ENCODE peak calls at places on chromosomes 5 and 9, in seven cellular contexts. One of them, this sample, is unnamed. For H3K9me2, the result is how much of the 10 kb centered on the place peaks cover.

GRCh38 chr5:172695431-172696054 is 54.5 kb downstream of the NEURL1B start:
- DNase-seq in GM23338: no peak
- DNase-seq in GM23248: no peak
- DNase-seq in hepatocyte: no peak
- DNase-seq in Karpas-422: no peak
- DNase-seq in HCT116: no peak
- DNase-seq in PC-3: no peak
- DNase-seq in this sample: no peak

GRCh38 chr5:113608113-113608551 is 94.6 kb downstream of the YTHDC2 start:
- DNase-seq in GM23338: no peak
- DNase-seq in GM23248: peak
- DNase-seq in hepatocyte: no peak
- DNase-seq in Karpas-422: no peak
- DNase-seq in HCT116: no peak
- DNase-seq in PC-3: peak
- DNase-seq in this sample: no peak

GRCh38 chr5:61139094-61139873 is 23.0 kb downstream of the SMIM15 start:
- DNase-seq in GM23338: peak
- DNase-seq in GM23248: peak
- DNase-seq in hepatocyte: no peak
- DNase-seq in Karpas-422: peak
- DNase-seq in HCT116: no peak
- DNase-seq in PC-3: peak
- DNase-seq in this sample: no peak

GRCh38 chr9:137273616-137274320 is 3.8 kb upstream of the TOR4A start:
- DNase-seq in GM23338: no peak
- DNase-seq in GM23248: no peak
- DNase-seq in hepatocyte: no peak
- DNase-seq in Karpas-422: peak
- DNase-seq in HCT116: no peak
- DNase-seq in PC-3: no peak
- DNase-seq in this sample: peak

GRCh38 chr5:150618588-150619281 is 21.7 kb upstream of the SYNPO start:
- DNase-seq in GM23338: no peak
- DNase-seq in GM23248: no peak
- DNase-seq in hepatocyte: no peak
- DNase-seq in Karpas-422: no peak
- DNase-seq in HCT116: no peak
- DNase-seq in PC-3: no peak
- DNase-seq in this sample: no peak

GRCh38 chr5:132387649-132388117 is 18.2 kb downstream of the SLC22A5 start:
- DNase-seq in GM23338: no peak
- DNase-seq in GM23248: peak
- DNase-seq in hepatocyte: peak
- DNase-seq in Karpas-422: no peak
- DNase-seq in HCT116: peak
- DNase-seq in PC-3: peak
- DNase-seq in this sample: no peak

GRCh38 chr5:168047669-168048111 is 243.8 kb upstream of the WWC1 start:
- DNase-seq in GM23338: peak
- DNase-seq in GM23248: peak
- DNase-seq in hepatocyte: no peak
- DNase-seq in Karpas-422: peak
- DNase-seq in HCT116: no peak
- DNase-seq in PC-3: no peak
- DNase-seq in this sample: no peak

GRCh38 chr5:170597109-170597741 is 93.4 kb downstream of the KCNIP1 start:
- DNase-seq in GM23338: no peak
- DNase-seq in GM23248: peak
- DNase-seq in hepatocyte: peak
- DNase-seq in Karpas-422: no peak
- DNase-seq in HCT116: no peak
- DNase-seq in PC-3: peak
- DNase-seq in this sample: no peak

GRCh38 chr5:39518516-39518915 is 93.7 kb upstream of the DAB2 start:
- DNase-seq in GM23338: peak
- DNase-seq in GM23248: peak
- DNase-seq in hepatocyte: no peak
- DNase-seq in Karpas-422: no peak
- DNase-seq in HCT116: no peak
- DNase-seq in PC-3: peak
- DNase-seq in this sample: no peak

GRCh38 chr5:97101189-97101910 is 41.1 kb downstream of the LIX1 start:
- DNase-seq in GM23338: peak
- DNase-seq in GM23248: no peak
- DNase-seq in hepatocyte: peak
- DNase-seq in Karpas-422: no peak
- DNase-seq in HCT116: no peak
- DNase-seq in PC-3: no peak
- DNase-seq in this sample: no peak

GRCh38 chr9:129938291-129938979 is 103.2 kb downstream of the USP20 start:
- DNase-seq in GM23338: peak
- DNase-seq in GM23248: peak
- DNase-seq in hepatocyte: no peak
- DNase-seq in Karpas-422: no peak
- DNase-seq in HCT116: no peak
- DNase-seq in PC-3: peak
- DNase-seq in this sample: no peak

GRCh38 chr5:18745591-18745987 is 1111.3 kb downstream of the TAF11L14 start:
- DNase-seq in GM23338: no peak
- DNase-seq in GM23248: no peak
- DNase-seq in hepatocyte: no peak
- DNase-seq in Karpas-422: peak
- DNase-seq in HCT116: no peak
- DNase-seq in PC-3: peak
- DNase-seq in this sample: peak

GRCh38 chr5:125281662-125282061 is 535.2 kb upstream of the ZNF608 start:
- DNase-seq in GM23338: no peak
- DNase-seq in GM23248: no peak
- DNase-seq in hepatocyte: no peak
- DNase-seq in Karpas-422: no peak
- DNase-seq in HCT116: no peak
- DNase-seq in PC-3: no peak
- DNase-seq in this sample: no peak

GRCh38 chr5:143056331-143056689 is 286.1 kb downstream of the ARHGAP26 start:
- DNase-seq in GM23338: no peak
- DNase-seq in GM23248: peak
- DNase-seq in hepatocyte: no peak
- DNase-seq in Karpas-422: no peak
- DNase-seq in HCT116: no peak
- DNase-seq in PC-3: no peak
- DNase-seq in this sample: no peak

GRCh38 chr5:43110606-43111170 is 10.0 kb upstream of the ZNF131 start:
- DNase-seq in GM23338: peak
- DNase-seq in GM23248: no peak
- DNase-seq in hepatocyte: peak
- DNase-seq in Karpas-422: peak
- DNase-seq in HCT116: peak
- DNase-seq in PC-3: peak
- DNase-seq in this sample: peak

GRCh38 chr9:135366104-135366503 is 113.5 kb upstream of the PPP1R26 start:
- DNase-seq in GM23338: no peak
- DNase-seq in GM23248: no peak
- DNase-seq in hepatocyte: no peak
- DNase-seq in Karpas-422: no peak
- DNase-seq in HCT116: no peak
- DNase-seq in PC-3: no peak
- DNase-seq in this sample: no peak

GRCh38 chr9:15219511-15219910 is 87.5 kb downstream of the TTC39B start:
- DNase-seq in GM23338: no peak
- DNase-seq in GM23248: no peak
- DNase-seq in hepatocyte: no peak
- DNase-seq in Karpas-422: no peak
- DNase-seq in HCT116: no peak
- DNase-seq in PC-3: no peak
- DNase-seq in this sample: no peak

GRCh38 chr5:109275919-109276318 is 133.9 kb downstream of the PJA2 start:
- DNase-seq in GM23338: no peak
- DNase-seq in GM23248: no peak
- DNase-seq in hepatocyte: no peak
- DNase-seq in Karpas-422: no peak
- DNase-seq in HCT116: no peak
- DNase-seq in PC-3: no peak
- DNase-seq in this sample: no peak

GRCh38 chr5:65927497-65928340 is 1.3 kb downstream of the ERBIN start:
- DNase-seq in GM23338: peak
- DNase-seq in GM23248: peak
- DNase-seq in hepatocyte: peak
- DNase-seq in Karpas-422: peak
- DNase-seq in HCT116: no peak
- DNase-seq in PC-3: peak
- DNase-seq in this sample: peak

GRCh38 chr9:120942186-120943001 is 15.8 kb upstream of the TRAF1 start:
- DNase-seq in GM23338: peak
- DNase-seq in GM23248: peak
- DNase-seq in hepatocyte: no peak
- DNase-seq in Karpas-422: no peak
- DNase-seq in HCT116: no peak
- DNase-seq in PC-3: peak
- DNase-seq in this sample: no peak

GRCh38 chr5:92504346-92504745 is 1076.7 kb downstream of the NR2F1-AS1 start:
- DNase-seq in GM23338: peak
- DNase-seq in GM23248: no peak
- DNase-seq in hepatocyte: no peak
- DNase-seq in Karpas-422: no peak
- DNase-seq in HCT116: no peak
- DNase-seq in PC-3: peak
- DNase-seq in this sample: no peak

DNA sequence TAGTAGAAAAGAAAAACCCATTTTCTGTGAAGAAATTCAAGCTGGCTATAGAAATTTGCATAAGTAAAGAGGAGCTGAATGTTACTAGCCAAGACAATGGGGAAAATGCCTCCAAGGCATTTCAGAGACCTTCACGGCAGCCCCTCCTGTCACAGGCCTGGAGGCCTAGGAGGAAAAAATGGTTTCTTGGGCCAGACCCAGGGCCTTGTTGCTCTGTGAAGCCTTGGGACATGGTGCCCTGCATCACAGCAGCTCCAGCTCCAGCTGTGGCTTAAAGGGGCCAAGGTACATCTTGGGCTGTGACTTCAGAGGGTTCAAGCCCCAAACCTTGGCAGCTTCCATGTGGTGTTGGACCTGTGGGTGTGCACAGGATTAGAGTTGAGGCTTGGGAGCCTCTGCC is 130.0 kb upstream of the DMRTA1 start:
- DNase-seq in GM23338: no peak
- DNase-seq in GM23248: no peak
- DNase-seq in hepatocyte: no peak
- DNase-seq in Karpas-422: no peak
- DNase-seq in HCT116: no peak
- DNase-seq in PC-3: no peak
- DNase-seq in this sample: no peak
- H3K9me2 ChIP-seq in GM23338: under half
- H3K9me2 ChIP-seq in GM23248: under half
- H3K9me2 ChIP-seq in hepatocyte: under half
- H3K9me2 ChIP-seq in Karpas-422: under half
- H3K9me2 ChIP-seq in HCT116: under half
- H3K9me2 ChIP-seq in PC-3: under half
- H3K9me2 ChIP-seq in this sample: under half

GRCh38 chr5:80703291-80703690 is 48.5 kb upstream of the DHFR start:
- DNase-seq in GM23338: no peak
- DNase-seq in GM23248: no peak
- DNase-seq in hepatocyte: no peak
- DNase-seq in Karpas-422: no peak
- DNase-seq in HCT116: no peak
- DNase-seq in PC-3: no peak
- DNase-seq in this sample: no peak
- H2AFZ ChIP-seq in GM23338: no peak
- H2AFZ ChIP-seq in GM23248: no peak
- H2AFZ ChIP-seq in hepatocyte: no peak
- H2AFZ ChIP-seq in Karpas-422: no peak
- H2AFZ ChIP-seq in HCT116: no peak
- H2AFZ ChIP-seq in PC-3: no peak
- H2AFZ ChIP-seq in this sample: no peak

GRCh38 chr9:127667127-127667844 is 39.5 kb upstream of the CFAP157 start:
- DNase-seq in GM23338: no peak
- DNase-seq in GM23248: no peak
- DNase-seq in hepatocyte: no peak
- DNase-seq in Karpas-422: no peak
- DNase-seq in HCT116: no peak
- DNase-seq in PC-3: no peak
- DNase-seq in this sample: no peak

GRCh38 chr9:127664678-127665507 is 41.9 kb upstream of the CFAP157 start:
- DNase-seq in GM23338: no peak
- DNase-seq in GM23248: peak
- DNase-seq in hepatocyte: peak
- DNase-seq in Karpas-422: no peak
- DNase-seq in HCT116: no peak
- DNase-seq in PC-3: no peak
- DNase-seq in this sample: no peak

GRCh38 chr9:127662617-127663016 is 44.2 kb upstream of the CFAP157 start:
- DNase-seq in GM23338: no peak
- DNase-seq in GM23248: no peak
- DNase-seq in hepatocyte: no peak
- DNase-seq in Karpas-422: peak
- DNase-seq in HCT116: no peak
- DNase-seq in PC-3: no peak
- DNase-seq in this sample: no peak

GRCh38 chr9:127664324-127664677 is 42.5 kb upstream of the CFAP157 start:
- DNase-seq in GM23338: no peak
- DNase-seq in GM23248: no peak
- DNase-seq in hepatocyte: no peak
- DNase-seq in Karpas-422: peak
- DNase-seq in HCT116: no peak
- DNase-seq in PC-3: no peak
- DNase-seq in this sample: no peak

DNA sequence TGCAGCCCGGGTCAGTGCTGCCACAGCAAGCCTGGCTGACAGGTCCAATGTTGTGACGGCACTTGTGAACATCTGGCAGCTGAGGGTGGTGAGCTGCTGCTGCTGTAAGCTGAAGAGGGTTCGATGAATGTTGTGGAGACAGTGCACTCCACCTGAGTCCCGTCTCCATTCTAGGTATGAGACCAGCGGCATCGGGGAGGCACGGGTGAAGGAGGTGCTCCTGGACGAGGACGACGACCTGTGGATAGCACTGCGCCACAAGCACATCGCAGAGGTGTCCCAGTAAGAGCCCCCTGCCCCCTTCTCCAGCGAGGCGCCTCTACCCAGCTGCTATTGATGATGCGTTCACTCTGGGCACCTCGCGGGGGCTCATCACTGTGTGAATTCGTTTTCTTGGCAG is 38.9 kb upstream of the CFAP157 start:
- DNase-seq in GM23338: no peak
- DNase-seq in GM23248: no peak
- DNase-seq in hepatocyte: no peak
- DNase-seq in Karpas-422: no peak
- DNase-seq in HCT116: no peak
- DNase-seq in PC-3: no peak
- DNase-seq in this sample: no peak
- H3K9me2 ChIP-seq in GM23338: under half
- H3K9me2 ChIP-seq in GM23248: under half
- H3K9me2 ChIP-seq in hepatocyte: under half
- H3K9me2 ChIP-seq in Karpas-422: under half
- H3K9me2 ChIP-seq in HCT116: under half
- H3K9me2 ChIP-seq in PC-3: under half
- H3K9me2 ChIP-seq in this sample: under half

DNA sequence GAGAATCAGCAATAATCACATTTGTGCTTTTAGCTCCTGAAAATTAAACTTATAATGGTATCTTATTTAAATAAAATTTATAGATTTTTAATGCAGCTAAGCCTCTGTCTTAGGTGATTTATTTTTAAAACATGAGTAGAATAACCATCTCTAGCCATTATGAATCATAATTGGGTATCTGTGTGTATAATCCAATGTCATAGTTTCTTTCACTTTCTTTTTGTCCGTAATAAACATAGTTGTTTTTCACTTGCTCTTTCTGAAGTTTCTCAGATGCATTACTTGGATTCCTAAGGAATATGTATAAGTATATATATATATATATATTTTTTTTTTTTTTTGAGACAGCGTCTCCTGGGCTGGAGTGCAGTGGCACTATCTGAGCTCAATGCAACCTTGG is 377.0 kb downstream of the PRDM9 start:
- DNase-seq in GM23338: no peak
- DNase-seq in GM23248: no peak
- DNase-seq in hepatocyte: no peak
- DNase-seq in Karpas-422: no peak
- DNase-seq in HCT116: no peak
- DNase-seq in PC-3: no peak
- DNase-seq in this sample: no peak
- H2AFZ ChIP-seq in GM23338: no peak
- H2AFZ ChIP-seq in GM23248: no peak
- H2AFZ ChIP-seq in hepatocyte: no peak
- H2AFZ ChIP-seq in Karpas-422: no peak
- H2AFZ ChIP-seq in HCT116: no peak
- H2AFZ ChIP-seq in PC-3: no peak
- H2AFZ ChIP-seq in this sample: no peak